ENCODE peak calls at places on chromosomes 1 and 21, in nine cellular contexts. V is HL-60, Q is K562, X is fibroblast of lung, M is AG10803, S is adrenal gland, F is cardiac muscle cell, J is BJ, E is dorsolateral prefrontal cortex. B is an unnamed sample.

GRCh38 chr1:108962681-108963051 is 618 bp downstream of the CLCC1 start:
- DNase-seq in E (no peak), M (no peak), V (no peak), J (no peak), X (no peak), S (peak), Q (no peak), F (no peak), B (no peak)

GRCh38 chr1:168698453-168698852 is 30.6 kb downstream of the DPT start:
- DNase-seq in J (no peak), E (no peak), X (no peak), S (no peak), Q (no peak), M (no peak), V (no peak), F (no peak), B (no peak)

GRCh38 chr1:5001466-5001865 is 347.1 kb downstream of the AJAP1 start:
- DNase-seq in M (no peak), S (no peak), J (no peak), V (no peak), E (no peak), X (no peak), F (peak), Q (peak), B (peak)

GRCh38 chr1:115854005-115854404 is 13.1 kb upstream of the NHLH2 start:
- DNase-seq in E (no peak), J (no peak), V (no peak), S (no peak), Q (no peak), F (no peak), M (no peak), X (no peak), B (no peak)

GRCh38 chr1:65456481-65456880 is 36.0 kb downstream of the LEPR start:
- DNase-seq in M (no peak), V (no peak), E (no peak), Q (no peak), F (no peak), S (no peak), J (no peak), X (no peak), B (no peak)

GRCh38 chr1:235006816-235007215 is 121.8 kb downstream of the TOMM20 start:
- DNase-seq in M (no peak), Q (no peak), E (no peak), X (no peak), F (no peak), V (no peak), J (no peak), S (peak), B (no peak)

GRCh38 chr21:37547615-37547975 is 181.0 kb downstream of the DYRK1A start:
- DNase-seq in M (no peak), S (no peak), Q (no peak), X (no peak), V (no peak), E (no peak), F (no peak), J (no peak), B (no peak)

GRCh38 chr1:198125995-198126758 is 30.6 kb upstream of the NEK7 start:
- DNase-seq in V (no peak), M (peak), J (no peak), Q (no peak), E (no peak), F (peak), X (peak), S (no peak), B (no peak)

GRCh38 chr1:237124856-237125462 is 83.0 kb downstream of the RYR2 start:
- DNase-seq in V (no peak), J (no peak), Q (peak), M (no peak), X (peak), S (no peak), F (no peak), E (no peak), B (no peak)

GRCh38 chr1:206506803-206507394 is 432 bp upstream of the RASSF5 start:
- DNase-seq in S (peak), X (no peak), Q (no peak), V (no peak), J (no peak), F (peak), M (no peak), E (no peak), B (no peak)

GRCh38 chr1:2789986-2790581 is 11.4 kb downstream of the TTC34 start:
- DNase-seq in F (no peak), J (no peak), M (no peak), S (peak), V (no peak), Q (no peak), E (peak), X (no peak), B (no peak)

GRCh38 chr1:27127419-27127818 is 27.5 kb downstream of the SLC9A1 start:
- DNase-seq in J (no peak), M (no peak), Q (no peak), E (no peak), X (no peak), V (no peak), S (peak), F (no peak), B (no peak)
- TF ChIP-seq CTCF in J (peak), M (peak), Q (no peak), E (no peak), X (no peak), V (no peak), S (peak), F (no peak), B (peak)

DNA sequence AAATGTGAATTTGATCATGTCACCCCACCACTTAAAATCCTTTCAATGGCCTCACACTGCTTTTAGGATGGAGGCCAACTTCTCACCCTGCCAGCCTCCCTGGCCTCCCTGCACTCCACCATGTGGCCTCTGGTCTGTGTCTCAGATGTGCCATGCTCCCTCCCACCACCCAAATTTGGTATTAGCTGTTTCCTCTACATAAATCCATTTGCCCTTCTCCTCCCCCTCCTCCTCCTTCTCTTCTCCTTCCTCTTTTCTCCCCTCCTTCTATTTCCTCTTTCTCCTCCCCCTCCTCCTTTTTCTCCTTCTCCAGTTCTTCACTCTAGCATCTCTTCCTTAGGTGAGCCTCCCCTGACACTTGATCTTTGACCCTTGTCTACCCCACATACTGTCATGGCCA is 16.7 kb upstream of the GUCA2B start:
- DNase-seq in S (no peak), J (no peak), Q (no peak), E (no peak), V (no peak), X (no peak), F (no peak), M (no peak), B (no peak)
- TF ChIP-seq CTCF in S (no peak), J (no peak), Q (no peak), E (no peak), V (no peak), X (no peak), F (no peak), M (no peak), B (no peak)

GRCh38 chr1:202888507-202889360 is at the start of gene RABIF:
- DNase-seq in F (peak), Q (peak), J (peak), E (peak), V (peak), X (peak), M (peak), S (peak), B (peak)
- TF ChIP-seq CTCF in F (peak), Q (peak), J (peak), E (peak), V (no peak), X (no peak), M (peak), S (no peak), B (peak)

GRCh38 chr1:230370109-230370508 is 56.0 kb downstream of the PGBD5 start:
- DNase-seq in X (no peak), V (no peak), E (no peak), F (no peak), S (no peak), M (no peak), Q (no peak), J (no peak), B (no peak)
- TF ChIP-seq CTCF in X (no peak), V (no peak), E (no peak), F (no peak), S (no peak), M (no peak), Q (no peak), J (no peak), B (no peak)

DNA sequence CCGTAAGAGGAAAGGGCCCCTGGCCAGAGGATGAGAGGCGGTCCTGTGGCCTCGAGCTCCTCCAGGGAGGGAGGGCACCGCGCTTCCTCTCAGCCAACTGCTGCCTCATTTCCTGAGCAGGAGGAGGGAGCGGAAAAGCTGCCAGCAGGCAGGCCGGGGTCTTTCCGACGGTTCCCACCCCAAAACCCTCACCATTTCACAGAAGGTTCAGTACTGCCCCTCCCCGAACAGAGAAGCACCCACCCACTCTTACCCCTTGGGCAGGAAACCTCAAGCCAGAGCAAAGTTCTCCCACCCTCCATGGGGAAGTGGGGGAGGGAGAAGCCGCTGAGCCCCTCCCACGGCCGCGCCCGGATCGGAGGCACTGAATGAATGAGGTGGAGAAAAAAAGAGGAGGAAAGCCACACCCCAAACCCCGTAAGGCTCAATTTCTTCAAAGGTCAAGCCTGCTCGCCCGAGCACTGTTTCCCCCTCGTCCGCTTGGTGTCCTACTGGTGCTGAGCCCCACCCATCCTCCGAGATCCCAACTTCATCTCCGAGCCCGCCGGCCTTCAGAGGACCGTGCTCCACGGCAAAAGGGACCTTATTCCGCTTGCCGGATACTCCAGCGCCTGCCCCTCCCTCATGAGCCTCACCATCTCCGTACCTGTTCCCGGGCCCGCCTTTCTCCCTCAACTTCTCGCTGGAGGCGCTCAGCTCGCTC is 9.4 kb downstream of the TPM3 start:
- DNase-seq in Q (peak), S (peak), M (peak), X (peak), V (peak), E (peak), F (peak), J (no peak), B (peak)
- TF ChIP-seq CTCF in Q (no peak), S (no peak), M (no peak), X (no peak), V (no peak), E (no peak), F (peak), J (peak), B (no peak)

DNA sequence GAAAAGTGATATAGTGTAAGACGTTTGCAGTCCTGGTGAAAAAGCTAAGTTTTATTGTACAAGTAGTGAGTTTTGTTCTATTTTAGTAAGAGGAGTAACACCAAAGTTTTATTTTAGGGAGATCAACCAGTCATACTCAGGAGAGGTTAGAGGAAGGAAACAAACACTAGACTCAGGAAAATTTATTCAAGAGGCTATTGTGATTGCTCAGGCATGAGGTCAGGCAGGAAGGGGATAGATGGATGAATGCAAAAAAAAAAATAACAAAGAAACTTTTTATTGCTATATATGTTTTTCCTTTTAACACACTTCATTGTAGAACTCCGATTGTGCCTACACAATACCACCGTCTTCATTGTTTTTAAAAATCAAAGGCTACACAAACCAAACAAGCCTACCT is 189.0 kb downstream of the LYPLAL1 start:
- DNase-seq in E (no peak), X (no peak), Q (no peak), S (no peak), V (no peak), F (no peak), J (no peak), M (no peak), B (no peak)
- TF ChIP-seq CTCF in E (no peak), X (no peak), Q (no peak), S (no peak), V (no peak), F (no peak), J (no peak), M (no peak), B (no peak)

GRCh38 chr1:7474786-7475502 is 296.2 kb upstream of the VAMP3 start:
- DNase-seq in M (no peak), Q (peak), E (no peak), X (no peak), V (no peak), F (no peak), J (no peak), S (no peak), B (no peak)
- TF ChIP-seq CTCF in M (no peak), Q (peak), E (no peak), X (no peak), V (no peak), F (no peak), J (peak), S (no peak), B (no peak)

DNA sequence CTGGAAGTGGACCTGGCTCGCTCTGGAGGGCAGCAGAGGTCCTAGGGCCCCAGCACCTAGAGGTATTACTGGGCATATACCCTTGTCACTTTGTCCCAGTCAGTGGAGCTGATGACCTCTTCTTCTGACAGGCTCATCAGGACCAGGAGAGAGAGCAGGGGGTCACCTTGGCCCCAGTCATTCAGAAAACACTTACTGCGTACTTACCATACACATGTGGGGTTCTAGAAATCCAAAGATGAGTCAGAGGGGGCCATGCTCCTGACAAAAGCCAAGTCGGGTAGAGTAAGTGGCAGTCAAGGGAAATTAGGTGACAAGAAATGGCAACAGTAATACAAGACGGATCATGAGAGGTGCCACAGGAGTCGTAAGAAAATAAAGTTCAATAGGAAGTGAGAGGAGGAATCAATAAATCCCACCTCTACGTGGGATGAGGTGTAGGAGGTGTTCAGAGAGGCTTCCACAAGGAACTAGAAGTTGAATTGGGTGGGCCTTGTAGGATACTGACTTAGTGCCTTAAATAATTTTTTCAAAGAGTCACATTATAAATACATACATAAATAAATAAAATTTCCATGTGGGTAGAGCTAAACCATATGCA is 6.8 kb downstream of the KCNC4 start:
- DNase-seq in V (no peak), F (no peak), M (no peak), J (no peak), Q (no peak), X (no peak), S (no peak), E (no peak), B (no peak)
- TF ChIP-seq CTCF in V (no peak), F (no peak), M (no peak), J (no peak), Q (no peak), X (no peak), S (no peak), E (no peak), B (no peak)

B was measured in progenitor cell of endocrine pancreas.